ENCODE peak calls at places on chromosome 4, in six cellular contexts. L is AG04450; B is NB4; Y is uterus; U is aorta; J is stimulated activated CD4-positive, alpha-beta T cell treated with anti-CD3 and anti-CD28 coated beads, Interleukin-1b, Interleukin-23, amount 100 ng/mL, for 24 hours. S is an unnamed sample.

GRCh38 chr4:22384154-22384553 is 131.7 kb downstream of the ADGRA3 start:
- DNase-seq in L (no peak), B (no peak), Y (no peak), U (no peak), J (no peak), S (no peak)

GRCh38 chr4:165294907-165295306 is 32.6 kb upstream of the MSMO1 start:
- DNase-seq in L (no peak), B (no peak), Y (no peak), U (no peak), J (no peak), S (peak; percentile 18)

GRCh38 chr4:87838207-87838606 is 5.4 kb downstream of the MEPE start:
- DNase-seq in L (no peak), B (no peak), Y (no peak), U (no peak), J (no peak), S (no peak)

GRCh38 chr4:134862116-134862515 is 660.5 kb upstream of the PABPC4L start:
- DNase-seq in L (no peak), B (no peak), Y (no peak), U (no peak), J (no peak), S (no peak)

GRCh38 chr4:37767546-37767945 is 58.9 kb upstream of the PGM2 start:
- DNase-seq in L (no peak), B (peak; percentile 18), Y (peak; percentile 37), U (peak; percentile 84), J (no peak), S (no peak)

GRCh38 chr4:38078590-38079381 is 118.6 kb downstream of the PTTG2 start:
- DNase-seq in L (peak; percentile 67), B (peak; percentile 69), Y (no peak), U (no peak), J (no peak), S (no peak)

GRCh38 chr4:81215219-81215892 is at the start of gene PRKG2:
- DNase-seq in L (no peak), B (no peak), Y (no peak), U (no peak), J (no peak), S (no peak)

GRCh38 chr4:189974056-189974455 is 33.4 kb downstream of the FRG1 start:
- DNase-seq in L (no peak), B (peak; percentile 46), Y (no peak), U (no peak), J (no peak), S (no peak)

GRCh38 chr4:122140834-122141233 is 11.3 kb upstream of the BLTP1 start:
- DNase-seq in L (no peak), B (no peak), Y (no peak), U (no peak), J (no peak), S (no peak)

GRCh38 chr4:133982533-133983224 is 218.9 kb downstream of the PABPC4L start:
- DNase-seq in L (no peak), B (no peak), Y (no peak), U (no peak), J (no peak), S (no peak)

GRCh38 chr4:148061139-148061476 is 329.2 kb downstream of the ARHGAP10 start:
- DNase-seq in L (no peak), B (no peak), Y (no peak), U (no peak), J (no peak), S (no peak)

GRCh38 chr4:13627185-13627605 is 330 bp downstream of the BOD1L1 start:
- DNase-seq in L (no peak), B (peak; percentile 68), Y (no peak), U (peak; percentile 76), J (no peak), S (peak; percentile 17)

GRCh38 chr4:5526070-5526831 is 182.1 kb downstream of the EVC2 start:
- DNase-seq in L (no peak), B (no peak), Y (no peak), U (no peak), J (no peak), S (no peak)

GRCh38 chr4:5998333-5998936 is 19.8 kb downstream of the C4orf50 start:
- DNase-seq in L (peak; percentile 26), B (peak; percentile 67), Y (peak; percentile 40), U (peak; percentile 79), J (peak; percentile 6), S (peak; percentile 21)

GRCh38 chr4:38180456-38180855 is 220.3 kb downstream of the PTTG2 start:
- DNase-seq in L (no peak), B (no peak), Y (no peak), U (no peak), J (no peak), S (no peak)

GRCh38 chr4:183354213-183354612 is 32.0 kb upstream of the CLDN24 start:
- DNase-seq in L (no peak), B (no peak), Y (no peak), U (no peak), J (no peak), S (no peak)

GRCh38 chr4:142974331-142974730 is 128.2 kb upstream of the INPP4B start:
- DNase-seq in L (no peak), B (no peak), Y (no peak), U (no peak), J (no peak), S (no peak)

GRCh38 chr4:116489739-116490138 is 595.6 kb downstream of the TRAM1L1 start:
- DNase-seq in L (no peak), B (no peak), Y (no peak), U (no peak), J (no peak), S (no peak)

GRCh38 chr4:97984545-97985131 is 158.6 kb downstream of the STPG2 start:
- DNase-seq in L (no peak), B (peak; percentile 15), Y (no peak), U (no peak), J (no peak), S (no peak)

GRCh38 chr4:1348746-1349145 is 1.7 kb downstream of the UVSSA start:
- DNase-seq in L (no peak), B (no peak), Y (no peak), U (no peak), J (no peak), S (no peak)